ENCODE peak calls at places on chromosome 5, in seven cellular contexts. I is colonic mucosa, G is HepG2, L is spleen, U is brain microvascular endothelial cell, R is PC-3, Q is A673. Y is an unnamed sample.

GRCh38 chr5:157271740-157272271 is 5.9 kb downstream of the CYFIP2 start:
- DNase-seq in R (no peak), L (peak), U (no peak), G (no peak), Q (no peak), I (no peak), Y (no peak)

GRCh38 chr5:151208481-151208914 is 15.4 kb downstream of the CCDC69 start:
- DNase-seq in G (no peak), I (no peak), U (no peak), R (no peak), L (no peak), Q (no peak), Y (no peak)

GRCh38 chr5:176821441-176821840 is 11.1 kb downstream of the UNC5A start:
- DNase-seq in I (no peak), Q (no peak), L (no peak), G (no peak), U (no peak), R (no peak), Y (no peak)

GRCh38 chr5:135242496-135243193 is 156.4 kb downstream of the MACROH2A1 start:
- DNase-seq in Q (no peak), G (no peak), L (no peak), I (peak), R (no peak), U (no peak), Y (no peak)

GRCh38 chr5:155049569-155050383 is 36.2 kb downstream of the KIF4B start:
- DNase-seq in U (no peak), Q (peak), I (no peak), G (peak), L (no peak), R (peak), Y (no peak)

GRCh38 chr5:138611295-138612220 is 36.4 kb upstream of the HSPA9 start:
- DNase-seq in G (no peak), Q (peak), I (no peak), U (no peak), L (no peak), R (no peak), Y (peak)

GRCh38 chr5:95713960-95714710 is 17.0 kb upstream of the RHOBTB3 start:
- DNase-seq in G (no peak), I (no peak), L (no peak), Q (no peak), R (no peak), U (no peak), Y (no peak)

GRCh38 chr5:16521561-16522090 is 56.0 kb upstream of the ZNF622 start:
- DNase-seq in G (peak), R (no peak), Q (no peak), L (no peak), I (peak), U (no peak), Y (no peak)

GRCh38 chr5:179267671-179268071 is 77.6 kb downstream of the ADAMTS2 start:
- DNase-seq in G (no peak), I (no peak), L (peak), R (no peak), Q (no peak), U (no peak), Y (no peak)

GRCh38 chr5:170769898-170770416 is 13.6 kb upstream of the GABRP start:
- DNase-seq in L (no peak), R (no peak), Q (no peak), U (no peak), G (no peak), I (no peak), Y (no peak)

GRCh38 chr5:131466171-131466766 is 168.8 kb downstream of the RAPGEF6 start:
- DNase-seq in R (peak), I (no peak), Q (peak), L (no peak), U (peak), G (no peak), Y (peak)

GRCh38 chr5:132662925-132663770 is 5.2 kb downstream of the IL13 start:
- DNase-seq in L (peak), U (no peak), R (no peak), G (peak), I (no peak), Q (peak), Y (no peak)

GRCh38 chr5:102921341-102922047 is 166.4 kb downstream of the PAM start:
- DNase-seq in Q (no peak), L (no peak), G (no peak), U (no peak), I (no peak), R (peak), Y (no peak)

GRCh38 chr5:42569325-42569724 is 146.1 kb downstream of the GHR start:
- DNase-seq in G (no peak), R (no peak), I (no peak), U (no peak), L (no peak), Q (no peak), Y (no peak)

GRCh38 chr5:137737349-137738256 is 1.7 kb upstream of the KLHL3 start:
- DNase-seq in R (peak), G (no peak), Q (no peak), U (peak), I (peak), L (no peak), Y (peak)

GRCh38 chr5:72693001-72693442 is 123.4 kb upstream of the TNPO1 start:
- DNase-seq in L (no peak), I (no peak), U (no peak), Q (no peak), R (no peak), G (no peak), Y (no peak)

GRCh38 chr5:68994645-68995044 is 99.2 kb upstream of the SLC30A5 start:
- DNase-seq in I (no peak), L (no peak), G (no peak), U (no peak), Q (no peak), R (no peak), Y (no peak)
- TF ChIP-seq CTCF in I (no peak), L (no peak), G (no peak), U (no peak), Q (no peak), R (no peak), Y (no peak)

DNA sequence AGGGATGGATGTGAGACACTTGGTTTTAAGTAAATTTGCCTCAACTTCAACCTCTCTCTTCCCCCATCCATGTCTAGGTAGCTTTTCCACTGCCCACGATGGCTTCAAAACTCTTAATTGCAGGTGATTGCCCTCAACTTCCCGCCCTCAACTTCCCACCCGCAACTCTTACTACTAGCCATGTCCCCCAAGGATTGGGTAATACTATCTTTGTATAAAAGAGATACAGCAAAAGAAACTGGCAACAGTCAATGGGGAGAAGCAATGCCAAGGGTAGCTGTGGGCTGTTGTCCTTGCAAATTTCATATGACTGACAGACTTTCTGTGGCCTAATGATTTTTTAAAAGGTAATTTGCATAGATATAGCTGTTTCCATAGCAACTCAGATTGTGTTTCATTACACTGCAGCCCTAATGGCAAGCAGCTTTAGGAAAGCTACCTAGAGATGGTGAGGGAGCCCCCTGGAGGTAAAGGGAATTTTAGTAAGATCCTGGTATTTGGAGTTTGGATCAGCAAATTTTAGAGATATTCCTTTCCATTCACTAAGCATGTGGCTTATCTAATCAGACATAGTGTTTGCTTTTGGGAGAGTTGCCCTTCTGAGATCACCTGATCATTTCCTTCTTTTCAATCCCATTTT is 421.5 kb upstream of the DAP start:
- DNase-seq in L (no peak), U (peak), G (peak), R (peak), Q (peak), I (no peak), Y (no peak)
- TF ChIP-seq CTCF in L (no peak), U (peak), G (peak), R (peak), Q (peak), I (peak), Y (peak)

DNA sequence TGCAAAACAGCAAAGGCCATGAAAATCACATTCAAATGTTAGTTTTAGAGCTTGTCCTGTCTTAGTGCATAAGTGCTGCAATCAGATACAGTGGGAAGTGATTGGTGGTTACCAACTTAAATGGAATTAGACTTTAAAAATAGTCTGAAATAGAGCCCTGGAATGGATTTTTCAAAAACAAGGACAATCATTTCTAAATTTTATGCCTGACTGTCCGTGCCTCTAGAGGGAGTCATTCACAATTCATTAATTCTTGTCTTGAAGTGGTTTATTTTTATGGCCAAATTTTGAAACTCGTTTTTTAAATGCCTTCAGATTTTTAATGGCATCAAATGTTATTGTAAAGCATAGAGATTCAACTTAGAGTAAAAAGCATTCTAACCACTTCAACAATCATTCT is 561.8 kb upstream of the DAB2 start:
- DNase-seq in R (peak), U (no peak), I (no peak), Q (peak), G (no peak), L (no peak), Y (no peak)
- TF ChIP-seq CTCF in R (peak), U (peak), I (peak), Q (peak), G (no peak), L (no peak), Y (peak)

DNA sequence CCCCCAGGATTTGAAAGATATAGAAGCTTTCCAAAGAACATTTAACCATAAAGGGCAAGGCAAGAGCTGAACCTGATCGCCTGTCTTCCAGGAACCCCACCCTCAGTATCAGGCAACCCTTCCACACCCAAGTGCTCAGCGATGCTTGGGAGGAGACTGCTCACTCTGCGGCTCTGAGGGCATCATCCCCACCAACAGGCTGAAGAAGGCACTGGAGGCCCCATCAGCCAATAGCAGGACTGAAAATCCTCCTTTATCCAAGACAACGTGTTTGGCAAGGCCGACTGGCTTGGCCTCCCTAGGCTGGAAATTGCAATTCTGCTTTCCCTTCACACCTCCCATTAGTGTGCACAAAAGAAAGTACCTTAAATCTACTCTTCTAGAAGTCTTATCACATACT is 1.4 kb upstream of the PPP2CA start:
- DNase-seq in I (peak), R (no peak), U (no peak), G (peak), L (no peak), Q (peak), Y (no peak)
- TF ChIP-seq CTCF in I (no peak), R (no peak), U (no peak), G (no peak), L (no peak), Q (no peak), Y (peak)

DNA sequence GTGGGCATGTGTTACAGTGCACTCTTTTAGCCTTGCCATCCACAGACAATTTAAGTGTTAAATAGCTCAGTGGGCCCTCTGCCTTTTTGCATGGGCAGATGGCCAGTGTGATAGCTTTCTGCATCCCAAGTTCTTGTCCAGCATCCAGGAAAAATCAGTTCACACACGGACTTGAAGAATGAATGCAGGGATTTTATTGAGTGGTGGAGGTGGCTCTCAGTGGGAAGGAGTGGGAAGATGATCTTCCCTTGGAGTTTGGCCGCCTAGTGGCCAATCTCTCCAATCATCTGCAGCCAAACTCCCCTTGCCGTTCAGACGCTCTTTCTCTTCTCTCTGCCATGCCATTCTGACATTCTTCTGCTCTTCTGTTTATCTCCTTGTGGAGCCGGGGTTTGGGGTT is 322.4 kb upstream of the GRAMD2B start:
- DNase-seq in R (no peak), L (no peak), G (no peak), U (no peak), Q (peak), I (no peak), Y (no peak)
- TF ChIP-seq CTCF in R (peak), L (no peak), G (peak), U (peak), Q (peak), I (no peak), Y (peak)

Y was measured in foreskin keratinocyte.